ENCODE peak calls at places on chromosomes 11 and 22, in six cellular contexts. X, T, L, O, V and F are unnamed samples.

GRCh38 chr22:37155971-37156370 is 6.3 kb upstream of the IL2RB start:
- DNase-seq in X (no peak), L (no peak), O (no peak), V (no peak), T (no peak), F (no peak)

GRCh38 chr22:39825661-39826102 is 67.9 kb downstream of the ENTHD1 start:
- DNase-seq in L (no peak), V (no peak), X (no peak), O (no peak), T (no peak), F (no peak)

GRCh38 chr11:33211588-33211987 is 45.6 kb upstream of the HIPK3 start:
- DNase-seq in L (no peak), O (no peak), T (no peak), V (no peak), X (no peak), F (no peak)

GRCh38 chr11:20658135-20658534 is 11.3 kb upstream of the NELL1 start:
- DNase-seq in V (no peak), X (no peak), L (no peak), O (no peak), T (no peak), F (no peak)

GRCh38 chr11:64745523-64746328 is 1.8 kb upstream of the RASGRP2 start:
- DNase-seq in L (no peak), X (peak), V (no peak), O (peak), T (peak), F (peak)

GRCh38 chr22:30226192-30226832 is 20.2 kb downstream of the LIF start:
- DNase-seq in X (no peak), O (peak), T (peak), L (no peak), V (no peak), F (no peak)

GRCh38 chr11:76627541-76628082 is 42.9 kb downstream of the LRRC32 start:
- DNase-seq in O (no peak), T (no peak), V (no peak), L (no peak), X (no peak), F (no peak)

GRCh38 chr11:68312780-68313573 is 586 bp downstream of the LRP5 start:
- DNase-seq in O (no peak), L (no peak), T (peak), X (no peak), V (no peak), F (no peak)

GRCh38 chr11:123330071-123330470 is 100.0 kb upstream of the GRAMD1B start:
- DNase-seq in V (no peak), X (no peak), O (no peak), L (no peak), T (no peak), F (no peak)

GRCh38 chr11:67780056-67780455 is 105.6 kb upstream of the ALDH3B2 start:
- DNase-seq in O (no peak), T (no peak), X (no peak), L (no peak), V (no peak), F (no peak)

GRCh38 chr22:46063861-46064235 is 86.5 kb upstream of the PPARA start:
- DNase-seq in T (no peak), L (no peak), V (no peak), X (no peak), O (no peak), F (no peak)

GRCh38 chr22:19773470-19774040 is 13.0 kb downstream of the TBX1 start:
- DNase-seq in O (no peak), V (no peak), L (no peak), X (no peak), T (no peak), F (no peak)

GRCh38 chr11:118227865-118228785 is 3.3 kb upstream of the JAML start:
- DNase-seq in T (no peak), V (no peak), O (no peak), X (no peak), L (no peak), F (no peak)

GRCh38 chr22:42601879-42602465 is 12.7 kb downstream of the POLDIP3 start:
- DNase-seq in O (no peak), V (no peak), T (no peak), X (no peak), L (no peak), F (no peak)

GRCh38 chr11:1224491-1225385 is 1.9 kb downstream of the MUC5B start:
- DNase-seq in V (no peak), T (no peak), L (no peak), O (no peak), X (peak), F (no peak)

GRCh38 chr11:110160016-110160415 is 66.8 kb downstream of the ZC3H12C start:
- DNase-seq in X (no peak), T (peak), L (no peak), V (no peak), O (peak), F (no peak)

GRCh38 chr11:134374891-134375550 is 37.0 kb downstream of the B3GAT1 start:
- DNase-seq in T (no peak), L (no peak), X (no peak), V (no peak), O (no peak), F (no peak)

GRCh38 chr22:29625090-29625825 is 21.8 kb downstream of the NF2 start:
- DNase-seq in V (peak), X (no peak), O (peak), T (peak), L (no peak), F (peak)

GRCh38 chr22:50459016-50459415 is 15.8 kb downstream of the SBF1 start:
- DNase-seq in V (no peak), X (no peak), T (no peak), L (no peak), O (no peak), F (no peak)

GRCh38 chr11:64466115-64466718 is 107.3 kb downstream of the RPS6KA4 start:
- DNase-seq in L (no peak), O (no peak), X (no peak), V (no peak), T (no peak), F (no peak)

GRCh38 chr11:9399466-9399865 is 15.0 kb downstream of the IPO7 start:
- DNase-seq in V (no peak), L (no peak), O (peak), X (no peak), T (no peak), F (no peak)

GRCh38 chr11:64848779-64849599 is 4.5 kb upstream of the CDC42BPG start:
- DNase-seq in V (no peak), X (peak), O (no peak), L (no peak), T (no peak), F (no peak)

GRCh38 chr22:38413085-38414008 is 41.7 kb downstream of the KCNJ4 start:
- DNase-seq in O (no peak), L (no peak), X (no peak), V (no peak), T (no peak), F (no peak)

GRCh38 chr11:12693485-12694181 is 19.4 kb downstream of the TEAD1 start:
- DNase-seq in L (no peak), V (no peak), X (no peak), T (peak), O (peak), F (no peak)

GRCh38 chr11:12694182-12694531 is 19.9 kb downstream of the TEAD1 start:
- DNase-seq in L (no peak), O (peak), V (no peak), T (no peak), X (no peak), F (no peak)

GRCh38 chr11:12693075-12693473 is 18.9 kb downstream of the TEAD1 start:
- DNase-seq in X (no peak), V (no peak), T (peak), L (no peak), O (no peak), F (no peak)

GRCh38 chr11:12691473-12691872 is 17.3 kb downstream of the TEAD1 start:
- DNase-seq in X (no peak), V (no peak), T (peak), L (no peak), O (peak), F (no peak)

DNA sequence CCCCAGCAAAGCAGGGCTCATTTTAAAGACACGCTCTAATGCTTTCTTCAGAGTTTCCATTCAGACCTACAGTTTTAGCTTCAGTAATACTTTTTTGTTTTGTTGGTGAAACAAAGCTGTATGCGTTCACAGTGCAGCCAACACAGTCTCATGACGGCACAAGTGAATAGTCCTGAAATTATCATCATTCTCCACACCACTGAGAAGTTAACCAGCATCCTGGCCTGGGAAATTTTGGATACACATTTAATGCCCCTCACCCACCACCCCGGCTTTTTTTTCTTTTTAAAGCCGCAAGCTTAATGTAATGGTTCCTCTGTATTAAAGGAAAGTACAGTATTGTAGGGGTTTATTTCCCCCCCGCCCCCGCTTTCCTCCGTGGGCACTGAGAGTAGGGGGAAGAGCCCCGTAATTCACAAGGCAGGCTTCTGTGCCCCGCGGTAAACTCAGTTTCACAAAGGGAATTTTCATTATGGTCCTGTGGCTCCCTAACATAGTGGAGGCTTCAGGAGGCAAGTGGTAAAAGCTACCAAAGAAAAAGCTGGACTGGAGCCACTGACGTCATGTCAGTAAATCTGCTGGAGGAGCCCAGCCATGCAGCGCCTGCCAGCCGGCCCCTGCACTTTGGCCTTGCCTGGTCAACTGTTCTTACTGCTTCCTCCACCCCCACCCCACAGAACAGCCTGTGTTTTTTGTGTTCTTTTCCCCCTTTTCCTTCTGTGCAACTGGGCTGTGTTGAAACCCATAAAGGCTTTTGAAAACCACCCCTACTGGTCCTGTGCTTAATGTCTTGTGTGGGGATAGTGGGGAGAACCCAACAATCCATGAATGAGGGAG is 18.2 kb downstream of the TEAD1 start:
- DNase-seq in L (no peak), V (no peak), T (peak), O (peak), X (no peak), F (no peak)
- H3K9ac ChIP-seq in L (no peak), V (no peak), T (peak), O (peak), X (no peak), F (no peak)

DNA sequence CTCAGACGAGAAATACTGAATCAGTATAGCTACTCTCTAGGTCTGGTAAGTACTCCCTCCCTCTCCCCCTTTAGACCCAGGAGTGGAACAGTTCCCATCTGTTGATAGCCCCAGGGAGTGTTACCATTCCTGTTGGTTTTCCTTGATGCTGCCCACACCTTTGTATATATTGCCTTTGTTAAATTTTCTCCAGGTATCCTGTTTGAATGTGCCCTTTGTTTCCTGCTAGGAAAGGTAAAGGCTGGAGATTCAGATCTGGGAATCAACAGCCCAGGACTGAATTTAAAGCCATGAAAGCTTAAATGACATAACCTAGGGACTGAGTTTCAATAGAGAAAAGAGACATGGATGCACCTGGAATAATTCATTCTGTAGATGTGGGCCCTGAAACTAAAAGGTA is 68.3 kb downstream of the CCDC83 start:
- DNase-seq in L (no peak), T (no peak), O (no peak), X (no peak), V (no peak), F (no peak)
- H4K91ac ChIP-seq in L (no peak), T (no peak), O (no peak), X (no peak), V (no peak), F (no peak)

GRCh38 chr11:208917-209260 is 1.4 kb downstream of the RIC8A start:
- DNase-seq in T (no peak), O (no peak), X (no peak), V (no peak), L (no peak), F (no peak)
- H2BK120ac ChIP-seq in T (no peak), O (peak), X (no peak), V (peak), L (no peak), F (no peak)

GRCh38 chr11:120255519-120255866 is 15.6 kb downstream of the POU2F3 start:
- DNase-seq in L (no peak), V (no peak), O (no peak), T (no peak), X (no peak), F (no peak)
- H3K9ac ChIP-seq in L (peak), V (no peak), O (no peak), T (no peak), X (peak), F (no peak)

DNA sequence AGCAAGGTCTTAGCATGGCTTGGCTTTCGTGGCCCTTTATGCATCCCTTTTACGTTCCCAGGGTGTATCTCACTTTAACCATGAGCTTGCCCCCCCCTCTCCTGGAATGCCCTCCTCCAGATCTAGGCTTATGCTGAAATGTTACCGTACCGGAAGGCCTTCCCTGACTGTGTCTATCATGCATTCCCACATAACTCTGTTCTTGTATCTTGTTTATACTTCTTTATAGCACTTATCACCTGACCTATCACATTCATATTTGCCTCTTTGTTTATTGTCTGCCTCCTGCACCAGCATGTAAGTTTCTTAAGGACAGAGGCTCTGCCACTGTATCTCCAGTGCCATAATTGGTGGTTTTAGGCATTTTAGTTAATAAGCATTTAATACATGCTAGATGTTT is 38.9 kb downstream of the PPFIBP2 start:
- DNase-seq in L (no peak), T (no peak), X (no peak), V (no peak), O (no peak), F (no peak)
- H4K91ac ChIP-seq in L (no peak), T (no peak), X (no peak), V (no peak), O (no peak), F (no peak)